ENCODE peak calls at places on chromosomes 4 and X, in six cellular contexts. One of them, this sample, is unnamed.

GRCh38 chr4:127509155-127509554 is 123.6 kb upstream of the INTU start:
- DNase-seq in sigmoid colon: no peak
- DNase-seq in OCI-LY7: no peak
- DNase-seq in mammary epithelial cell: no peak
- DNase-seq in ovary: no peak
- DNase-seq in lung: no peak
- DNase-seq in this sample: peak; percentile 21

GRCh38 chrX:13666836-13667235 is 13.9 kb downstream of the TCEANC start:
- DNase-seq in mammary epithelial cell: peak; percentile 45
- DNase-seq in OCI-LY7: no peak
- DNase-seq in ovary: no peak
- DNase-seq in sigmoid colon: no peak
- DNase-seq in lung: no peak
- DNase-seq in this sample: peak; percentile 48

GRCh38 chr4:172830295-172830764 is 338.3 kb upstream of the GALNT7 start:
- DNase-seq in lung: no peak
- DNase-seq in sigmoid colon: no peak
- DNase-seq in mammary epithelial cell: no peak
- DNase-seq in OCI-LY7: peak; percentile 43
- DNase-seq in ovary: no peak
- DNase-seq in this sample: peak; percentile 34

GRCh38 chr4:58953575-58953974 is 1843.4 kb upstream of the IGFBP7 start:
- DNase-seq in lung: no peak
- DNase-seq in ovary: no peak
- DNase-seq in sigmoid colon: no peak
- DNase-seq in mammary epithelial cell: no peak
- DNase-seq in OCI-LY7: no peak
- DNase-seq in this sample: no peak

GRCh38 chrX:19865567-19866363 is 21.6 kb downstream of the SH3KBP1 start:
- DNase-seq in sigmoid colon: no peak
- DNase-seq in ovary: no peak
- DNase-seq in OCI-LY7: no peak
- DNase-seq in mammary epithelial cell: no peak
- DNase-seq in lung: no peak
- DNase-seq in this sample: no peak

GRCh38 chrX:9682456-9682855 is 83.2 kb downstream of the GPR143 start:
- DNase-seq in lung: no peak
- DNase-seq in mammary epithelial cell: no peak
- DNase-seq in sigmoid colon: no peak
- DNase-seq in OCI-LY7: no peak
- DNase-seq in ovary: peak; percentile 23
- DNase-seq in this sample: peak; percentile 44

GRCh38 chr4:161208564-161208963 is 955.2 kb downstream of the FSTL5 start:
- DNase-seq in sigmoid colon: no peak
- DNase-seq in mammary epithelial cell: no peak
- DNase-seq in ovary: no peak
- DNase-seq in OCI-LY7: no peak
- DNase-seq in lung: no peak
- DNase-seq in this sample: no peak

GRCh38 chr4:185143596-185143969 is 517 bp downstream of the SLC25A4 start:
- DNase-seq in mammary epithelial cell: peak; percentile 53
- DNase-seq in sigmoid colon: peak; percentile 96
- DNase-seq in ovary: peak; percentile 44
- DNase-seq in OCI-LY7: peak; percentile 56
- DNase-seq in lung: no peak
- DNase-seq in this sample: peak; percentile 93

DNA sequence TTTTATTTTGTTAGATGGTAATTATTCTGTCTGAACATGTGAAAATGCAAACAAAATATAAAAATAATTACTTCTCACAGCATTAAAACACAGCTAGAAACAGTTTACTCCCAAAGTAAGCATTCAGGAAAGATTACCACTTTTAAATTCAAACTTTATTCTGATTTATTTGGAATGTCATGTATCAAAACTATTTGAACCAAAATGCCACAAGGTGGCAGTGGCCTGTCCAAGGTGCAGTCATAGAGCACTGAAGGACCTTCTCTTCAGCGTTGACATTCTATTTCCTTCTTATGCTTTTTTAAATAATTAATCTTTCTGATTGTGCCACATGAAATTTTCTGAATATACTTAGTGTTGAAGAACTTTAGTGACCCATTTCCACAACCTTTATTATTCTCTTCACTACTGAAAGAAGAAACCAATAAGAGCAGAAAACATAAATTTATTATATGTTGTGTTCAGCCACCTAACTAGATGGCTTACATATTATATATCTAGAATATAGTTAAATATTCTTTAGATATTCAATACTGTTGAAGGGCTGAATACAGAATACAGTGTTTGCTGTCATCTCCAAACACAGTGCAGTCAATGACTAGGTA is 283.6 kb downstream of the CFAP299 start:
- DNase-seq in mammary epithelial cell: peak; percentile 1
- DNase-seq in ovary: no peak
- DNase-seq in sigmoid colon: no peak
- DNase-seq in lung: no peak
- DNase-seq in OCI-LY7: peak; percentile 39
- DNase-seq in this sample: no peak
- TF ChIP-seq CTCF in mammary epithelial cell: peak; percentile 22
- TF ChIP-seq CTCF in ovary: no peak
- TF ChIP-seq CTCF in sigmoid colon: no peak
- TF ChIP-seq CTCF in lung: no peak
- TF ChIP-seq CTCF in OCI-LY7: peak; percentile 81
- TF ChIP-seq CTCF in this sample: peak; percentile 15

GRCh38 chr4:88757776-88758175 is 60.1 kb upstream of the NAP1L5 start:
- DNase-seq in ovary: no peak
- DNase-seq in lung: no peak
- DNase-seq in OCI-LY7: no peak
- DNase-seq in sigmoid colon: no peak
- DNase-seq in mammary epithelial cell: no peak
- DNase-seq in this sample: no peak
- H3K4me3 ChIP-seq in ovary: no peak overlapping the region
- H3K4me3 ChIP-seq in lung: no peak overlapping the region
- H3K4me3 ChIP-seq in OCI-LY7: no peak overlapping the region
- H3K4me3 ChIP-seq in sigmoid colon: no peak overlapping the region
- H3K4me3 ChIP-seq in mammary epithelial cell: no peak overlapping the region
- H3K4me3 ChIP-seq in this sample: no peak overlapping the region

GRCh38 chrX:38006778-38007177 is 425 bp downstream of the SYTL5 start:
- DNase-seq in mammary epithelial cell: no peak
- DNase-seq in lung: no peak
- DNase-seq in sigmoid colon: no peak
- DNase-seq in OCI-LY7: no peak
- DNase-seq in ovary: no peak
- DNase-seq in this sample: no peak
- H3K27ac ChIP-seq in mammary epithelial cell: no peak overlapping the region
- H3K27ac ChIP-seq in lung: no peak overlapping the region
- H3K27ac ChIP-seq in sigmoid colon: no peak overlapping the region
- H3K27ac ChIP-seq in OCI-LY7: no peak overlapping the region
- H3K27ac ChIP-seq in ovary: no peak overlapping the region
- H3K27ac ChIP-seq in this sample: peak overlapping the region; percentile 22

DNA sequence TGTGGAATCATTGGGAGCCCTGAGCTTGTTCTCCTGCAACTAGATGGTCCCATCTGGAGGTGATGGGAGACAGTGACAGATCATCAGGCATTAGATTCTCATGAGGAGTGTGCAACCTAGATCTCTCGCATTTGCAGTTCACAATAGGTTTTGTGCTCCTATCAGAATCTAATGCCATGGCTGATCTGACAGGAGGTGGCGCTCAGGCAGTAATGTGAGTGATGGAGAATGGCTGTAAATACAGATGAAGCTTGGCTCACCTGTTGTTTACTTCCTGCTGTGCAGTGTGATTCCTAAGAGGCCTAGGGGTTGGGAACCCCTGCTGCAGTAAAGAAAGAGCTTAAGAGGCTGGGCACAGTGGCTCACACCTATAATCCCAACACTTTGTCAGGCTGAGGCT is 42.2 kb upstream of the PUDP start:
- DNase-seq in sigmoid colon: no peak
- DNase-seq in OCI-LY7: peak; percentile 45
- DNase-seq in ovary: no peak
- DNase-seq in lung: no peak
- DNase-seq in mammary epithelial cell: no peak
- DNase-seq in this sample: no peak
- TF ChIP-seq CTCF in sigmoid colon: no peak
- TF ChIP-seq CTCF in OCI-LY7: peak; percentile 51
- TF ChIP-seq CTCF in ovary: no peak
- TF ChIP-seq CTCF in lung: no peak
- TF ChIP-seq CTCF in mammary epithelial cell: no peak
- TF ChIP-seq CTCF in this sample: no peak

GRCh38 chr4:42397256-42397634 is at the start of gene SHISA3:
- DNase-seq in sigmoid colon: no peak
- DNase-seq in lung: no peak
- DNase-seq in mammary epithelial cell: no peak
- DNase-seq in ovary: no peak
- DNase-seq in OCI-LY7: peak; percentile 29
- DNase-seq in this sample: peak; percentile 50
- H3K4me3 ChIP-seq in sigmoid colon: peak within 1 kb of the TSS; percentile 31
- H3K4me3 ChIP-seq in lung: peak within 1 kb of the TSS; percentile 36
- H3K4me3 ChIP-seq in mammary epithelial cell: no peak within 1 kb of the TSS
- H3K4me3 ChIP-seq in ovary: peak within 1 kb of the TSS; percentile 18
- H3K4me3 ChIP-seq in OCI-LY7: peak within 1 kb of the TSS; percentile 54
- H3K4me3 ChIP-seq in this sample: peak within 1 kb of the TSS; percentile 31

DNA sequence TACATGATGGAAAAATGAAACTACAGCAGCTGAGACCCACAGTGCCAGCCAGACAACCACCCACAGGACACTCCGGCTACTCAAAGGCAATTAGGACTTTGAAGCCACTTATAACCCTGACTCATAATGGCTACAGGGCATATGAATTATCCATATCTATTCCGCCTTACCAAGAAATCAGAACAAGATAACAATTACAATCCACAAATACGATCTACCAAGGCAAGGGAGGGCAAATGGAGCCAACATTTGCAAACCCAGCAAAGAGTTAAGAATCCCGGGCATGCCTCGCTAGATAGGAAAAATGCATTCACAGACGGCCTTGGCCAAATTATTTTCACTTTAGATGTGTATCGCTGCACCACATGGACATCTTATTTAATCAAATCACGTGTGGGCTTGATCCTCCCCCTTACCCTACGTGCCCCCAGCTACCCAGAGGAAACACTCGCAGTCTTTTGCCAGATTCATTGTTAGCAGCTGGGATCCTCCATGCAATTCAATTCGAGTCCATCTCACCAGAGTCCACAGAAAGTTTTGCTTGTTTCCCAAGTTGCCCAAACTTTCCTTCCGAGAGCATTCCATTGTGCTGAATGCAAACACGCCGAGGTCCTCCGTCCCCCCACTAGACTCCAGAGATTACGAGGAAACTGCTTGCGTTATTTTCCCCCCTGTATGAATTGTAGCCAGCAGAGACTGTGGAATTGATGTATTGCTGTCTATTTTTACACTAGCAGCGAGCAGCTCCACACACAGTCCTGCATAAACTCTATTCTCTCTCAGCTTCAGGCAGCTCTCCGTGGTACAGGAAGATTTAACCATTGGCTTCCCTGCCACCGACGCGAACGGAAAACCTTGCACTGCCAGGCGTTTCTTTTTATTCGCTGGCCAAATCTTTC is 1.2 kb downstream of the PPARGC1A start:
- DNase-seq in sigmoid colon: peak; percentile 64
- DNase-seq in OCI-LY7: no peak
- DNase-seq in mammary epithelial cell: peak; percentile 26
- DNase-seq in lung: peak; percentile 30
- DNase-seq in ovary: no peak
- DNase-seq in this sample: peak; percentile 83
- H3K27ac ChIP-seq in sigmoid colon: peak overlapping the region; percentile 90
- H3K27ac ChIP-seq in OCI-LY7: no peak overlapping the region
- H3K27ac ChIP-seq in mammary epithelial cell: no peak overlapping the region
- H3K27ac ChIP-seq in lung: peak overlapping the region; percentile 83
- H3K27ac ChIP-seq in ovary: no peak overlapping the region
- H3K27ac ChIP-seq in this sample: peak overlapping the region; percentile 95